ENCODE peak calls at places on chromosomes 12 and 14, in four cellular contexts. E is keratinocyte, L is mucosa of gallbladder, M is GM20000. T is an unnamed sample.

GRCh38 chr12:72872488-72872887 is 600.3 kb downstream of the TRHDE start:
- DNase-seq in E (no peak), L (no peak), M (no peak), T (no peak)

GRCh38 chr14:27318769-27319280 is 721.0 kb upstream of the NOVA1 start:
- DNase-seq in E (no peak), L (no peak), M (no peak), T (no peak)

GRCh38 chr14:23610815-23611289 is 25.3 kb upstream of the DHRS2 start:
- DNase-seq in E (no peak), L (no peak), M (no peak), T (no peak)

GRCh38 chr12:80233926-80234325 is 134.6 kb downstream of the OTOGL start:
- DNase-seq in E (no peak), L (no peak), M (no peak), T (no peak)

GRCh38 chr12:54259194-54260011 is 20.5 kb downstream of the CBX5 start:
- DNase-seq in E (no peak), L (peak), M (peak), T (peak)

GRCh38 chr12:51371295-51371953 is 19.8 kb downstream of the GALNT6 start:
- DNase-seq in E (peak), L (peak), M (no peak), T (no peak)

GRCh38 chr12:71639341-71639760 is 24.3 kb downstream of the ZFC3H1 start:
- DNase-seq in E (no peak), L (no peak), M (no peak), T (no peak)

GRCh38 chr12:69027411-69027811 is 94.4 kb upstream of the CPM start:
- DNase-seq in E (no peak), L (no peak), M (no peak), T (no peak)

GRCh38 chr12:52604859-52605258 is 3.6 kb upstream of the KRT72 start:
- DNase-seq in E (no peak), L (no peak), M (no peak), T (no peak)